ENCODE peak calls at places on chromosomes 5 and 9, in six cellular contexts. A is aorta, S is tibial nerve, Q is right cardiac atrium, D is astrocyte, J is small intestine. H is an unnamed sample. For H3K9me3, the result is how much of the 10 kb centered on the place peaks cover.

GRCh38 chr9:16252631-16253030 is 617.8 kb downstream of the BNC2 start:
- DNase-seq in A (no peak), S (no peak), Q (no peak), D (no peak), J (no peak), H (no peak)

GRCh38 chr5:77892061-77893010 is 116.2 kb upstream of the TBCA start:
- DNase-seq in A (no peak), S (no peak), Q (no peak), D (no peak), J (no peak), H (no peak)

GRCh38 chr5:132011561-132012384 is at the start of gene ACSL6:
- DNase-seq in A (peak), S (no peak), Q (peak), D (no peak), J (no peak), H (peak)

GRCh38 chr9:37727002-37727401 is 26.6 kb upstream of the TRMT10B start:
- DNase-seq in A (no peak), S (no peak), Q (no peak), D (no peak), J (no peak), H (no peak)

GRCh38 chr9:17422994-17423680 is 155.7 kb upstream of the SH3GL2 start:
- DNase-seq in A (no peak), S (no peak), Q (no peak), D (no peak), J (no peak), H (peak)

GRCh38 chr9:88993871-88994819 is 2.9 kb downstream of the S1PR3 start:
- DNase-seq in A (no peak), S (no peak), Q (peak), D (no peak), J (no peak), H (no peak)

GRCh38 chr9:98101868-98102273 is 17.2 kb downstream of the TRIM14 start:
- DNase-seq in A (no peak), S (no peak), Q (no peak), D (peak), J (peak), H (peak)

GRCh38 chr5:53558966-53559365 is 1.5 kb upstream of the NDUFS4 start:
- DNase-seq in A (no peak), S (no peak), Q (no peak), D (no peak), J (no peak), H (no peak)

GRCh38 chr9:2802494-2802921 is 41.4 kb downstream of the PUM3 start:
- DNase-seq in A (no peak), S (no peak), Q (no peak), D (no peak), J (no peak), H (no peak)

GRCh38 chr9:78871452-78872331 is 574.8 kb downstream of the PSAT1 start:
- DNase-seq in A (no peak), S (no peak), Q (no peak), D (peak), J (no peak), H (no peak)

GRCh38 chr9:37385286-37385685 is 37.2 kb upstream of the GRHPR start:
- DNase-seq in A (no peak), S (no peak), Q (no peak), D (no peak), J (no peak), H (no peak)

GRCh38 chr9:93209576-93210323 is 25.8 kb downstream of the WNK2 start:
- DNase-seq in A (no peak), S (no peak), Q (no peak), D (no peak), J (no peak), H (peak)

GRCh38 chr9:115671236-115671770 is 482.3 kb upstream of the PAPPA start:
- DNase-seq in A (no peak), S (no peak), Q (no peak), D (no peak), J (no peak), H (no peak)

GRCh38 chr5:36723921-36724320 is 117.5 kb downstream of the SLC1A3 start:
- DNase-seq in A (no peak), S (no peak), Q (no peak), D (no peak), J (no peak), H (no peak)

GRCh38 chr5:132476853-132477729 is 13.5 kb downstream of the IRF1 start:
- DNase-seq in A (no peak), S (no peak), Q (no peak), D (no peak), J (no peak), H (no peak)

GRCh38 chr5:137693951-137694721 is 41.8 kb downstream of the KLHL3 start:
- DNase-seq in A (no peak), S (no peak), Q (no peak), D (no peak), J (no peak), H (no peak)

GRCh38 chr5:17252543-17252942 is 35.1 kb downstream of the BASP1 start:
- DNase-seq in A (no peak), S (no peak), Q (no peak), D (peak), J (no peak), H (no peak)

GRCh38 chr9:21906878-21907277 is 87.3 kb downstream of the CDKN2A start:
- DNase-seq in A (no peak), S (no peak), Q (no peak), D (peak), J (no peak), H (no peak)

GRCh38 chr9:124261787-124262595 is 4.2 kb downstream of the NEK6 start:
- DNase-seq in A (no peak), S (no peak), Q (no peak), D (peak), J (no peak), H (no peak)

GRCh38 chr9:35726876-35727438 is 5.0 kb downstream of the TLN1 start:
- DNase-seq in A (peak), S (no peak), Q (peak), D (peak), J (peak), H (peak)

GRCh38 chr5:150353395-150353675 is 4.2 kb upstream of the TCOF1 start:
- DNase-seq in A (no peak), S (no peak), Q (no peak), D (no peak), J (no peak), H (no peak)

GRCh38 chr5:107135391-107135790 is 535.3 kb downstream of the EFNA5 start:
- DNase-seq in A (no peak), S (no peak), Q (no peak), D (peak), J (no peak), H (no peak)

GRCh38 chr9:115132648-115133047 is 14.7 kb upstream of the TNC start:
- DNase-seq in A (no peak), S (no peak), Q (peak), D (no peak), J (no peak), H (no peak)

GRCh38 chr9:116435706-116436105 is 251.4 kb upstream of the TRIM32 start:
- DNase-seq in A (no peak), S (no peak), Q (no peak), D (peak), J (no peak), H (no peak)

GRCh38 chr5:124797665-124798087 is 51.2 kb upstream of the ZNF608 start:
- DNase-seq in A (no peak), S (no peak), Q (peak), D (no peak), J (no peak), H (no peak)

GRCh38 chr9:87599901-87600610 is 102.4 kb downstream of the DAPK1 start:
- DNase-seq in A (no peak), S (no peak), Q (peak), D (peak), J (peak), H (no peak)

GRCh38 chr9:128094950-128095544 is 27.0 kb downstream of the SLC25A25 start:
- DNase-seq in A (no peak), S (no peak), Q (no peak), D (no peak), J (no peak), H (peak)

GRCh38 chr9:120730661-120731514 is 16.6 kb upstream of the MEGF9 start:
- DNase-seq in A (peak), S (no peak), Q (no peak), D (peak), J (peak), H (peak)

GRCh38 chr9:70607926-70608325 is 193.5 kb upstream of the KLF9 start:
- DNase-seq in A (peak), S (no peak), Q (no peak), D (no peak), J (no peak), H (no peak)

GRCh38 chr9:79639354-79639753 is 67.6 kb downstream of the TLE4 start:
- DNase-seq in A (no peak), S (no peak), Q (no peak), D (peak), J (peak), H (no peak)

GRCh38 chr9:15513335-15513734 is 2.6 kb upstream of the PSIP1 start:
- DNase-seq in A (no peak), S (no peak), Q (no peak), D (no peak), J (no peak), H (no peak)

GRCh38 chr5:143204474-143205246 is 198.8 kb downstream of the NR3C1 start:
- DNase-seq in A (no peak), S (no peak), Q (no peak), D (peak), J (no peak), H (no peak)

GRCh38 chr9:129610473-129611301 is 10.2 kb downstream of the C9orf50 start:
- DNase-seq in A (peak), S (peak), Q (peak), D (peak), J (peak), H (peak)

GRCh38 chr9:124940894-124941688 is at the start of gene GOLGA1:
- DNase-seq in A (peak), S (peak), Q (peak), D (peak), J (peak), H (peak)

GRCh38 chr9:5596173-5596572 is 32.7 kb upstream of the RIC1 start:
- DNase-seq in A (no peak), S (no peak), Q (no peak), D (no peak), J (no peak), H (no peak)

GRCh38 chr9:137642118-137642601 is 23.4 kb downstream of the EHMT1 start:
- DNase-seq in A (no peak), S (no peak), Q (no peak), D (no peak), J (no peak), H (no peak)

GRCh38 chr9:137640862-137641261 is 22.1 kb downstream of the EHMT1 start:
- DNase-seq in A (no peak), S (no peak), Q (no peak), D (no peak), J (no peak), H (no peak)

GRCh38 chr9:137645211-137645610 is 26.4 kb downstream of the EHMT1 start:
- DNase-seq in A (no peak), S (no peak), Q (no peak), D (peak), J (no peak), H (no peak)

GRCh38 chr9:137643921-137644320 is 25.1 kb downstream of the EHMT1 start:
- DNase-seq in A (no peak), S (no peak), Q (no peak), D (no peak), J (no peak), H (no peak)

GRCh38 chr9:137642892-137643291 is 24.1 kb downstream of the EHMT1 start:
- DNase-seq in A (no peak), S (no peak), Q (no peak), D (no peak), J (no peak), H (no peak)
- H3K4me3 ChIP-seq in A (no peak), S (no peak), Q (no peak), D (no peak), J (no peak), H (no peak)

GRCh38 chr5:179110528-179110927 is 50.4 kb downstream of the ZNF354C start:
- DNase-seq in A (no peak), S (no peak), Q (no peak), D (no peak), J (no peak), H (no peak)
- H3K9me3 ChIP-seq in A (under half), S (under half), Q (under half), D (under half), J (under half), H (half or more)

GRCh38 chr5:177511181-177511580 is 1.6 kb upstream of the DOK3 start:
- DNase-seq in A (peak), S (no peak), Q (no peak), D (no peak), J (no peak), H (no peak)
- H3K4me3 ChIP-seq in A (no peak), S (no peak), Q (no peak), D (no peak), J (no peak), H (no peak)

GRCh38 chr9:135221951-135222631 is 134.6 kb downstream of the OLFM1 start:
- DNase-seq in A (peak), S (no peak), Q (no peak), D (no peak), J (no peak), H (peak)

GRCh38 chr9:135219676-135220600 is 132.5 kb downstream of the OLFM1 start:
- DNase-seq in A (peak), S (no peak), Q (no peak), D (no peak), J (no peak), H (peak)

GRCh38 chr9:135222991-135223760 is 135.7 kb downstream of the OLFM1 start:
- DNase-seq in A (peak), S (no peak), Q (no peak), D (no peak), J (no peak), H (peak)

GRCh38 chr9:135220601-135221575 is 133.4 kb downstream of the OLFM1 start:
- DNase-seq in A (peak), S (no peak), Q (no peak), D (no peak), J (no peak), H (peak)

DNA sequence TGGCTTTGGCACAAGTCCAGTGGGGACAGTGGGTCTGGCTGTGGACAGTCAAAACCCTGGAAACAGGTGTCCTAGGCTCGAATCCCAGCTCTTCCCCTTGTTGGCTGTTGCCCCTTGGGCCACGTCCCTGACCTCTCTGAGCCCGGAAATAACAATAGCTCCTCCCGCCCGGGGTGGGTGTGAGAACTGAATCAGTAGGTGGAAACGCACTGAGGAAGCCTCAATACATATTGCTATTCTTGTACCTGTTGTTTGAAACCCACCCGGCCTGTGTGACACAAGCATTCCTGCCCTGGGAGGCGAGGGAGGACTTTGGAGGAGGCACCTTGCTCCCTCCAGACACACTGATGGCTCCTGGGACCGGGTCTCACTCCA is 134.1 kb downstream of the OLFM1 start:
- DNase-seq in A (no peak), S (no peak), Q (no peak), D (no peak), J (no peak), H (peak)
- H3K9me3 ChIP-seq in A (under half), S (under half), Q (under half), D (under half), J (under half), H (under half)

GRCh38 chr5:34533582-34534236 is 122.4 kb upstream of the RAI14 start:
- DNase-seq in A (no peak), S (no peak), Q (no peak), D (no peak), J (no peak), H (no peak)
- H3K4me3 ChIP-seq in A (no peak), S (no peak), Q (no peak), D (no peak), J (no peak), H (no peak)

GRCh38 chr9:132877818-132878694 is at the start of gene AK8:
- DNase-seq in A (peak), S (peak), Q (peak), D (peak), J (peak), H (peak)

GRCh38 chr9:132878695-132879064 is at the start of gene SPACA9:
- DNase-seq in A (peak), S (peak), Q (peak), D (peak), J (peak), H (peak)

GRCh38 chr9:132880311-132880661 is 1.6 kb downstream of the SPACA9 start:
- DNase-seq in A (no peak), S (no peak), Q (no peak), D (no peak), J (no peak), H (no peak)

GRCh38 chr9:132881826-132882225 is 3.1 kb downstream of the SPACA9 start:
- DNase-seq in A (no peak), S (no peak), Q (no peak), D (no peak), J (no peak), H (no peak)

DNA sequence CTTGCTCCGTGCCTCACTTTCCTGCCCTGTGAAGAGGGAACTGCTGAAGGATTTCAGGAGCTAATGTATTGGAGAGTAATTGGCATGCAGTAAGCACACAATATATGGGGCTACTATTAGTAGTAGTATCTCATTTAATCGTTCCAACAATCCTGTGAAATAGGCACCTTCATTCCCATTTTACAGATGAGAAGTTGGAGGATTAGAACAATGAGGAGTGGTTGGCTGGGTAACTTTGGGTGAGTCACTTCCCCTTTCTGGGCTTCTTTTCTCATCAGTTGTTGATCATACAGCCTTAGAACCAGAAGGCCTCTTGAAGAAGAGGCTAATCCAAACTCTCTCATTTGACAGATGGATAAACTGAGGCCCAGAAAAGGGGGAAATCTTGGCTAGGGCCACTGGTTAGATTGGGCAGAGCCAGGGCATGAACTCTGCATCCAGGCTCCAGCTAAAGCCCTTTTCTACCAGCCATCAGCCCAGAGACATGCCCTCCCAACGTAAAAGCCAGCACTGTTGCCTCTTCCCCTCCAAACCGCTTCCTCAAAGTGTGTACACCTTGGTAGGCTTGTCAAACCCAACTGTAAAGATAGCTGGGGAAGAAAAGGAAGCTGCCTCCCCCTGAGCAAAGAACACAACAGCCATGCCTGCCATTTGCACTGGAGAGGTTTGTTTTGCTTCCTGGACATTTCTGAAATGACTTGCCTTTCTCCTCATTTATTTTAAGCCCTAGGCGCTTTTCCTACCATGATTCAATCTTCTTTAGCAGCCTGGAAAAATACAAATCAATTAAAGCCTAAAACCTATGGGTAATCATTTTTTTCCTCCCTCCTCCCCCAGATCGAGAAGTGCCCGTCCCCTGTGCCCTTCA is 979 bp downstream of the SPACA9 start:
- DNase-seq in A (no peak), S (no peak), Q (no peak), D (no peak), J (no peak), H (no peak)
- H3K9me3 ChIP-seq in A (under half), S (under half), Q (under half), D (under half), J (under half), H (under half)

GRCh38 chr5:96931605-96932004 is 4.3 kb upstream of the LNPEP start:
- DNase-seq in A (no peak), S (no peak), Q (no peak), D (no peak), J (no peak), H (no peak)

GRCh38 chr5:96933764-96934163 is 2.1 kb upstream of the LNPEP start:
- DNase-seq in A (no peak), S (no peak), Q (no peak), D (no peak), J (no peak), H (no peak)

GRCh38 chr5:96930058-96930457 is 5.8 kb upstream of the LNPEP start:
- DNase-seq in A (no peak), S (no peak), Q (no peak), D (no peak), J (no peak), H (no peak)

GRCh38 chr5:96930589-96930988 is 5.3 kb upstream of the LNPEP start:
- DNase-seq in A (no peak), S (no peak), Q (no peak), D (no peak), J (no peak), H (no peak)

DNA sequence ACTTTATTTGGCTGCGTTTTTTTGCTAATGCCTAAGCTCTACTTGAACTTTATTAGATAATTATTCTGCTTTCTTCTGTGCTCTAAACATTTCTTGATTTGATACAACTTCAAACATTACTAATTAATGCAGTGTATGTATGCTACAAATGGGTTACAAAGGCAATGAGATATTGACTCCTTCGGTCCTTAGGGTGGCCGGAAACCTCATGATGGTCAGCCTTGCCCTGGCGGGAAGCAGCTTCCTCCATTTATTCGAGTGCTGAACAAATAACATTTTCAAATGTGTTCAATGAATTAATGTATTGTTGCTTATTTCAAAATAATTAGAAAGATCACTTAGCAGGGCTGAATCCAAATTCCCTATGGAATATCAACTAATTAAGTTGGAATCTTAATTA is 3.9 kb upstream of the LNPEP start:
- DNase-seq in A (no peak), S (no peak), Q (no peak), D (no peak), J (no peak), H (no peak)
- H3K4me3 ChIP-seq in A (no peak), S (no peak), Q (no peak), D (no peak), J (no peak), H (no peak)

DNA sequence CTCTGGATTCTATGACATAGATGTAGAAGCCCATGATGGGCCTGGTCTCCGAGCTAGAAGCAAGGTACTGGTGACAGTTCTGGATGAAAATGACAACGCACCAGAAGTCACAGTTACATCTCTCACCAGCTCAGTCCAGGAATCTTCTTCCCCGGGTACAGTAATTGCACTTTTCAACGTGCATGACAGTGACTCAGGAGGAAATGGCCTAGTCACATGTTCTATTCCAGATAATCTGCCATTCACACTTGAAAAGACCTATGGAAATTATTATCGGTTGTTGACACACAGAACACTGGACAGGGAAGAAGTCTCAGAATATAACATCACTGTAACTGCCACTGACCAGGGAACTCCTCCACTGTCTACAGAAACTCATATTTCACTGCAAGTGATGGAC is 1.3 kb downstream of the PCDHGA4 start:
- DNase-seq in A (no peak), S (no peak), Q (no peak), D (no peak), J (no peak), H (no peak)
- H3K9me3 ChIP-seq in A (under half), S (under half), Q (under half), D (under half), J (under half), H (half or more)

H was measured in lower lobe of right lung.